ENCODE peak calls at places on chromosomes 6 and 20, in eight cellular contexts. D, I, L, B, C, V, M and K are unnamed samples.
A peak's percentile ranks its signal among the peaks of the same experiment; 100 is the strongest.

GRCh38 chr6:158769696-158770446 is 49.3 kb downstream of the EZR start:
- DNase-seq in I (no peak), C (peak; percentile 16), L (no peak), B (no peak), M (no peak), D (no peak), V (no peak), K (no peak)

GRCh38 chr6:75745404-75745803 is 3.6 kb upstream of the MYO6 start:
- DNase-seq in D (no peak), L (no peak), M (no peak), I (no peak), V (no peak), B (no peak), C (no peak), K (no peak)

GRCh38 chr20:44271915-44272663 is 25.0 kb downstream of the GDAP1L1 start:
- DNase-seq in L (no peak), D (no peak), M (no peak), B (no peak), I (no peak), V (no peak), C (no peak), K (no peak)

GRCh38 chr6:163536770-163537169 is 122.3 kb downstream of the QKI start:
- DNase-seq in C (peak; percentile 41), B (peak; percentile 22), M (no peak), L (no peak), V (no peak), D (no peak), I (peak; percentile 51), K (no peak)

GRCh38 chr6:25237579-25237978 is 41.6 kb upstream of the CARMIL1 start:
- DNase-seq in D (no peak), I (peak; percentile 25), B (peak; percentile 44), C (no peak), M (no peak), L (no peak), V (no peak), K (no peak)

GRCh38 chr6:168078199-168078942 is 641 bp downstream of the FRMD1 start:
- DNase-seq in I (no peak), L (no peak), V (no peak), B (no peak), M (no peak), C (peak; percentile 32), D (no peak), K (no peak)

GRCh38 chr20:46784450-46785127 is 75.1 kb downstream of the SLC2A10 start:
- DNase-seq in L (peak; percentile 20), I (peak; percentile 9), M (no peak), V (no peak), C (peak; percentile 5), B (no peak), D (no peak), K (no peak)

GRCh38 chr6:163668061-163668426 is 253.5 kb downstream of the QKI start:
- DNase-seq in C (no peak), D (peak; percentile 55), V (no peak), M (no peak), L (no peak), B (no peak), I (no peak), K (no peak)

GRCh38 chr6:5333653-5334052 is 72.3 kb downstream of the FARS2 start:
- DNase-seq in B (peak; percentile 9), L (no peak), I (peak; percentile 30), D (no peak), V (no peak), M (no peak), C (peak; percentile 31), K (no peak)

GRCh38 chr6:13920584-13920983 is 4.2 kb upstream of the RNF182 start:
- DNase-seq in D (no peak), I (no peak), C (peak; percentile 15), M (no peak), V (no peak), L (no peak), B (no peak), K (no peak)

GRCh38 chr6:166729658-166730057 is 102.6 kb upstream of the RPS6KA2 start:
- DNase-seq in L (no peak), D (no peak), I (no peak), M (no peak), B (no peak), V (no peak), C (no peak), K (no peak)

GRCh38 chr6:64838726-64839125 is 868.3 kb downstream of the EYS start:
- DNase-seq in I (peak; percentile 17), C (peak; percentile 25), L (no peak), B (no peak), D (no peak), M (no peak), V (no peak), K (no peak)

GRCh38 chr6:33071579-33071978 is 1.9 kb downstream of the HLA-DPA1 start:
- DNase-seq in B (no peak), D (no peak), C (no peak), L (no peak), I (no peak), V (no peak), M (no peak), K (no peak)

GRCh38 chr6:33070909-33071308 is 2.5 kb downstream of the HLA-DPA1 start:
- DNase-seq in C (no peak), V (no peak), D (no peak), I (no peak), M (no peak), L (no peak), B (no peak), K (no peak)

GRCh38 chr6:33072508-33073100 is 845 bp downstream of the HLA-DPA1 start:
- DNase-seq in I (no peak), D (no peak), B (no peak), V (no peak), M (no peak), C (no peak), L (no peak), K (no peak)

GRCh38 chr6:33066917-33067521 is 6.4 kb downstream of the HLA-DPA1 start:
- DNase-seq in C (no peak), L (no peak), V (no peak), I (no peak), M (no peak), D (no peak), B (no peak), K (no peak)

DNA sequence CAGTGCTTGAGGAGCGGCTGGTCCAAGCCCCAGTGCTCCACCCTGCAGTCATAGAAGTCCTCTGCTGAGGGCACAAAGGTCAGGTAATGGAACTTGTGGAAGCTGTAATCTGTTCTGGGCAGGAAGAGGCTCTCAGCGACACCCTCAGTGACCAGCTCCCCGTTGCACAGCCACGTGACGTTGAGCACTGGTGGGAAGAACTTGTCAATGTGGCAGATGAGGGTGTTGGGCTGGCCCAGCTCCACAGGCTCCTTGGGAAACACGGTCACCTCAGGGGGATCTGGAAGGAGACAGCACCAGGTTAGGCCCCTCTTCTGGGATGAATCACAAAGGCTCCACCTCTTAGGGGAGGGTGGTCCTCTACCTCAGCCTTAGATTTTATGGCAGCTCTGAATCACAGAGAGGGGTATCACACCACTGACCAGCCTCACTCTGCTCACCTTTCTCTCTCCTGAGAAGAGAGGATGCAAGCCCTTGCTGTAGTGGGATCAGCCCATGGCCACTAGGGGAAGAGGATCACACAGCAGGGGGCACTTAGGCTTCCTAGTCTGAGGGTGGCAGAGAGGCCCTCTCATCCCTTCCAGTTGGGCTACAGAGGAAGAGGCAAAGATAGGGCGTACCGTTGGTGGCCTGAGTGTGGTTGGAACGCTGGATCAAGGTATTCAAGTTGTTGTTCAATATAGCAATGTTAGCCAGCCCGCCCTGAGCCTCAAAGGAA is 4.3 kb downstream of the HLA-DPA1 start:
- DNase-seq in V (no peak), D (no peak), M (no peak), L (no peak), I (no peak), B (no peak), C (no peak), K (no peak)
- TF ChIP-seq CTCF in V (no peak), D (no peak), M (no peak), L (no peak), I (no peak), B (no peak), C (no peak), K (no peak)

GRCh38 chr6:160882019-160882418 is 109.5 kb upstream of the MAP3K4 start:
- DNase-seq in D (no peak), I (peak; percentile 2), C (no peak), M (no peak), L (no peak), B (no peak), V (no peak), K (no peak)

GRCh38 chr6:160881409-160881808 is 110.2 kb upstream of the MAP3K4 start:
- DNase-seq in I (peak; percentile 2), B (no peak), D (no peak), C (no peak), V (no peak), L (no peak), M (no peak), K (no peak)

GRCh38 chr6:160882741-160883340 is 108.7 kb upstream of the MAP3K4 start:
- DNase-seq in M (no peak), D (no peak), L (no peak), C (peak; percentile 33), I (peak; percentile 37), B (peak; percentile 16), V (no peak), K (no peak)

GRCh38 chr6:160883999-160884398 is 107.6 kb upstream of the MAP3K4 start:
- DNase-seq in L (no peak), C (no peak), I (no peak), D (no peak), B (no peak), M (no peak), V (no peak), K (no peak)

DNA sequence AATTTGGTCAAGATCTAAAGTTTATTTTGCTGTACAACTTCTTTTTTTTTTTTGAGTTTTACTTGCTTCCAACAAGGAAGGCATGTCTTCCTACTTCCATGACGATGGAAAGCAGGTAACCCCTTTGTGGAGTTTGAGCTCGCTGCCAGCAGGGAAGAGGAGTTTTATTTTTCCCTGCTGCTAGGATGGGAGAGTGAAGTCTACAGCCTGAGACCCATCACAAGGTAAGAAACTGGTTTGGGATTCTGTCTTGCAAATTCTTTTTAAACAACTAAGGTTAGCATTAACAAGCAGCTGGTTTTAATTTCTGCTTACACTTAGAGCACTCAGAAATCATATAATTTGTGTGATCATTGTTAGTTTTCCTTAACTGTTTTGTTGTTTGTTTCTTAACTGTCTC is 108.0 kb upstream of the MAP3K4 start:
- DNase-seq in V (no peak), D (no peak), M (no peak), L (no peak), B (no peak), I (no peak), C (no peak), K (no peak)
- TF ChIP-seq CTCF in V (no peak), D (no peak), M (no peak), L (no peak), B (no peak), I (no peak), C (no peak), K (no peak)

DNA sequence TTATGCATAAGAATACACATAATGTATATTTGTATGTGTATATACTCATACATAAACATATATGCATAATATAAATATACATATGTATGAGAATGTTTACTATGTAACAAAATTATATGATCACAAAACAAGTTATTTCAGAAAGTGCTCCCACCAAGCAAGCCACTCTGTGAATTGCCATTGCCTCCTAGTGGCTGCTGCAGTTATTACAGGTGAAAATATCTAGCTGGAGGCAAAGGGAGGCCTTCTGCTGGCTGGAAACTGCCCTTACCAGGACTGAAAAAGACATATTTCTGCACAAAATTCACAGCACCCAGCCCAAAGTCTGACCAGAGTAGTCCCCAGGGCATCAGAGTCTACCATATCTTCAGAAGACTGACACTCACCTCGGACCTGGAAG is 14.4 kb upstream of the ADAM33 start:
- DNase-seq in B (no peak), M (no peak), L (no peak), D (no peak), I (peak; percentile 28), C (no peak), V (no peak), K (no peak)
- TF ChIP-seq CTCF in B (peak; percentile 41), M (no peak), L (peak; percentile 28), D (no peak), I (peak; percentile 57), C (peak; percentile 48), V (peak; percentile 24), K (peak; percentile 74)

GRCh38 chr6:42322676-42323075 is 105.0 kb upstream of the MRPS10 start:
- DNase-seq in I (no peak), B (no peak), D (no peak), V (no peak), M (no peak), L (no peak), C (no peak), K (no peak)
- TF ChIP-seq CTCF in I (no peak), B (no peak), D (no peak), V (no peak), M (no peak), L (no peak), C (no peak), K (no peak)